ENCODE peak calls at places on chromosome 20, in nine cellular contexts. T, H, M, Z, G, V, P, I and E are unnamed samples. For H3K4me1, the result is how much of the 10 kb centered on the place peaks cover.

GRCh38 chr20:34364013-34364382 is 925 bp downstream of the ITCH start:
- DNase-seq in M (no peak), P (no peak), I (peak), V (no peak), T (no peak), G (no peak), Z (peak), H (no peak), E (no peak)

GRCh38 chr20:61454053-61454452 is 202.0 kb downstream of the CDH4 start:
- DNase-seq in V (no peak), P (no peak), Z (no peak), H (no peak), T (no peak), G (no peak), M (no peak), I (no peak), E (no peak)

GRCh38 chr20:20184149-20184548 is 131.8 kb downstream of the CFAP61 start:
- DNase-seq in Z (peak), I (no peak), M (no peak), G (no peak), P (peak), V (no peak), H (no peak), T (no peak), E (no peak)

GRCh38 chr20:57697540-57697939 is 12.3 kb downstream of the PMEPA1 start:
- DNase-seq in T (no peak), G (no peak), H (no peak), Z (no peak), M (no peak), I (no peak), P (no peak), V (no peak), E (no peak)

GRCh38 chr20:38460040-38460623 is 12.5 kb upstream of the RALGAPB start:
- DNase-seq in M (no peak), T (no peak), G (no peak), I (peak), V (no peak), P (no peak), H (no peak), Z (no peak), E (no peak)

GRCh38 chr20:23159923-23160445 is 73.9 kb upstream of the CD93 start:
- DNase-seq in V (no peak), H (no peak), P (no peak), T (no peak), Z (no peak), G (no peak), M (no peak), I (no peak), E (no peak)

GRCh38 chr20:58854638-58855471 is 2.3 kb downstream of the GNAS start:
- DNase-seq in Z (no peak), T (no peak), M (peak), G (peak), H (no peak), P (no peak), V (no peak), I (no peak), E (no peak)

GRCh38 chr20:34108616-34109174 is 3.3 kb downstream of the EIF2S2 start:
- DNase-seq in I (no peak), M (no peak), V (no peak), P (no peak), Z (no peak), T (no peak), H (no peak), G (no peak), E (no peak)

GRCh38 chr20:61766921-61767610 is 298.6 kb downstream of the TAF4 start:
- DNase-seq in V (no peak), P (no peak), M (no peak), T (no peak), I (no peak), G (no peak), H (no peak), Z (no peak), E (no peak)

GRCh38 chr20:38635721-38636285 is 34.2 kb downstream of the ARHGAP40 start:
- DNase-seq in I (no peak), P (no peak), M (no peak), V (no peak), Z (no peak), G (no peak), H (no peak), T (no peak), E (no peak)

GRCh38 chr20:48607544-48607865 is 220.3 kb downstream of the PREX1 start:
- DNase-seq in Z (no peak), G (peak), M (no peak), T (no peak), P (no peak), H (no peak), V (no peak), I (no peak), E (no peak)

DNA sequence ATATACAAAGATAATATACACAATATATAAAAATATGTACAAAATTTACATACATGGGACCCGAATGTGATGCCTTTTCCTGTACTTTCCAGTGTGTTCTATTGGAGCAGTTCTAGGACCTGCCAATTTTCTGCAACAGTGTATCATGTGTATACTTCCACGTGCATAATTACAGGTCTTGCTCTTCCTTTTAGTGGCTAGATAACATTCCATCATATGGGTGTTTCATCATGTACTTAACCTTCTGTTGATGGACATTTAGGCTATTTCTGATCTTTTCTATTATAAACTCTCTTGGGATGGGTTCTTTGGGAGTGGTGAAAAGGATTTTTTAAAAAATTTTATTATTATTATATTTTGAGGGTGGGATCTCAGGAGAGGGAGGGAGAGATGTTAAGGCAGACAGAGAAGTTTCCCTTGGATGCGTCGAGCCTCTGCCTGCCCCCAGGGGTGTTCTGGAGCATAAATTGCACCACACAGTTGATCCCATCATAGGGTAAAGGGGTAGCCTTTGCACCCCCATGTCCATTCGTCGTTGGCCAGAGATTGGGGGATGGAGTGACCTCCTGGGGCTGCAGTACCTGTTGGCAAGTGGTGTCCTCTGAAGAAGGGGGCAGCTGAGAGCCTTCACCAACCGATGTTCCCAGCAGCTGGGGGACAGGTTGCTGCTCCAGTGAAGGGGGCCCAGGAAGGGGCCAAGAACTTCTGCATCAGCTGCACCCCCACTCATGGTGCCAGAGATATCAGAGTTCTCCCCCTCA is 110.3 kb downstream of the TOX2 start:
- DNase-seq in P (no peak), I (no peak), H (no peak), G (no peak), T (no peak), Z (no peak), M (no peak), V (no peak), E (no peak)
- H3K4me1 ChIP-seq in P (under half), I (under half), H (under half), G (under half), T (under half), Z (under half), M (under half), V (under half), E (under half)

GRCh38 chr20:53918949-53919361 is 151.4 kb downstream of the BCAS1 start:
- DNase-seq in P (no peak), T (no peak), H (no peak), G (no peak), Z (no peak), I (no peak), V (no peak), M (no peak), E (no peak)
- H3K4me3 ChIP-seq in P (no peak), T (no peak), H (no peak), G (no peak), Z (no peak), I (no peak), V (no peak), M (no peak), E (no peak)

GRCh38 chr20:63377256-63378114 is 16.3 kb upstream of the CHRNA4 start:
- DNase-seq in T (no peak), M (peak), P (peak), H (no peak), V (no peak), Z (no peak), I (no peak), G (no peak), E (no peak)
- H3K4me1 ChIP-seq in T (under half), M (under half), P (under half), H (under half), V (under half), Z (under half), I (under half), G (under half), E (under half)

GRCh38 chr20:44792794-44793193 is 17.6 kb downstream of the RIMS4 start:
- DNase-seq in I (no peak), M (no peak), T (no peak), V (no peak), G (no peak), P (no peak), H (no peak), Z (no peak), E (no peak)
- H3K4me3 ChIP-seq in I (no peak), M (no peak), T (no peak), V (no peak), G (no peak), P (no peak), H (no peak), Z (no peak), E (no peak)

GRCh38 chr20:31676534-31677030 is 38.9 kb downstream of the COX4I2 start:
- DNase-seq in M (no peak), P (no peak), V (no peak), G (no peak), I (no peak), Z (no peak), H (no peak), T (no peak), E (no peak)
- H3K4me1 ChIP-seq in M (half or more), P (half or more), V (half or more), G (under half), I (half or more), Z (half or more), H (half or more), T (half or more), E (half or more)

GRCh38 chr20:37254114-37254878 is 7.3 kb downstream of the GHRH start:
- DNase-seq in I (no peak), G (no peak), H (no peak), P (no peak), T (no peak), Z (no peak), V (no peak), M (no peak), E (no peak)

GRCh38 chr20:37257993-37258392 is 3.6 kb downstream of the GHRH start:
- DNase-seq in M (peak), V (no peak), Z (no peak), H (no peak), P (no peak), I (no peak), T (no peak), G (no peak), E (no peak)

GRCh38 chr20:37259031-37259430 is 2.6 kb downstream of the GHRH start:
- DNase-seq in T (no peak), H (no peak), V (no peak), G (no peak), Z (no peak), I (no peak), P (no peak), M (no peak), E (no peak)

GRCh38 chr20:37257530-37257929 is 4.1 kb downstream of the GHRH start:
- DNase-seq in T (no peak), P (no peak), G (no peak), Z (no peak), V (no peak), H (no peak), I (no peak), M (no peak), E (no peak)

DNA sequence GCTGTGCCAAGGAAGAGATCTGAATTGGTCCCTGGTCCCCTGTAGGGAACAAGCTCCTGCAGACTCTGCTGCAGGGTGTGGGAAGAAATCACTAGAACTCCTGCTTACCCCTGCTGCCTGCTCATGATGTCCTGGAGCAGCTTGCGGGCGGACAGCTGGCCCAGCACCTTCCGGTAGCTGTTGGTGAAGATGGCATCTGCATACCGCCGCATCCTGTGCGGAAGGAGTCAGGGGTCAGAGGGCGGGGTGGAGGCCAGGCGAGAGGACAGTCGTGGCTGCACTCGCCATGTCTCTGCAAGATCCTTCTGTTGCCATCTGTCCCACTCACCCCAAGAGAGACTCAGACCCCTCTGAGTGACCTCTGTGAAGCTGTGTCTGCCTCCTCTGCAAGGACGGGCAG is 5.3 kb downstream of the GHRH start:
- DNase-seq in P (no peak), H (no peak), G (no peak), V (no peak), I (no peak), Z (no peak), M (peak), T (no peak), E (no peak)
- H3K4me3 ChIP-seq in P (no peak), H (no peak), G (no peak), V (no peak), I (no peak), Z (no peak), M (no peak), T (no peak), E (no peak)

GRCh38 chr20:41248371-41249024 is 69.0 kb downstream of the ZHX3 start:
- DNase-seq in P (no peak), Z (no peak), G (no peak), T (no peak), M (no peak), V (peak), I (peak), H (no peak), E (no peak)

GRCh38 chr20:41242807-41243206 is 74.7 kb downstream of the ZHX3 start:
- DNase-seq in H (no peak), M (no peak), Z (no peak), T (no peak), V (no peak), I (no peak), P (no peak), G (no peak), E (no peak)

GRCh38 chr20:41247523-41248370 is 69.8 kb downstream of the ZHX3 start:
- DNase-seq in I (no peak), G (no peak), M (no peak), Z (peak), V (no peak), P (no peak), H (no peak), T (no peak), E (no peak)

GRCh38 chr20:41242352-41242751 is 75.2 kb downstream of the ZHX3 start:
- DNase-seq in P (no peak), M (no peak), H (no peak), T (no peak), I (no peak), G (no peak), V (no peak), Z (no peak), E (no peak)

DNA sequence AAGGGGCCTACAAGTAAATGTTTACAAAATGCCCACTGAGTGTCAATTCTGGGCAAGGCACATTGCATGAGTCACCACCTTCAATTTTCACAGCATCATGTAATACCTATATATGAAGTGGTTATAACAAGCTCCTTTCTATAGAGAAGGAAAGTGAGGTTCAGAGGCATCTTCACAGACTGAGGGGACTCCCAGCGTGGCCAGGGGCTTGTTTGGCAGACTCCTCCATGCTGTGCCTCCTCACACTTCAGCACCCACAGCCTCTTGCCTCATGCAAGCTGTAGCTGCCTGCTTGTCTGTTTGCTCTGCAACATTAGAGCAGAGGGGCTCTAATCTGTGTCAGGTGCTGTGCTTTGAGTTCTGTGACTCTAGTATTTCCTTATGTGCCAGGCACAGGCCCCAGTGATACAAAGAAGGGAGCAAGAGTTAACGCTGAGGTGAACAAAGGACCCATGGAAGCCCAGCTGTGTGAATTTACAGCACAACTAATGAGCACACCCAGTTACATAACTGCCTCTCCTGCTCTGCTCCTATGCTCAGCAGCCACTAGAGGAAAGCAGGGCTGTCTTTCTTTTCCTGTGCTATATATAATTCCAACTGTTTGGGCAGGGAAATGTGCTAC is 72.3 kb downstream of the ZHX3 start:
- DNase-seq in T (no peak), V (no peak), G (no peak), H (no peak), M (no peak), I (peak), Z (no peak), P (peak), E (no peak)
- H3K4me1 ChIP-seq in T (under half), V (half or more), G (under half), H (under half), M (under half), I (half or more), Z (under half), P (under half), E (half or more)